ENCODE peak calls at places on chromosomes 13 and 19, in five cellular contexts. I is stimulated activated naive CD4-positive, alpha-beta T cell treated with Interleukin-2 at 50 U/mL for 16 hours; R is lower lobe of right lung; Q is posterior cingulate gyrus; V is activated T-helper 1 cell treated with anti-CD3 and anti-CD28 coated beads, Interleukin-12 subunit alpha, Interleukin-12 subunit beta, Interleukin-2, Interleukin-4 antibody, amounts not matched to agents 30 ng/mL and 10 ng/mL and 1 ng/mL, durations not matched to agents 14 hours and 24 hours and 36 hours. J is an unnamed sample.

GRCh38 chr13:97194473-97194872 is 27.7 kb upstream of the MBNL2 start:
- DNase-seq in Q (no peak), R (no peak), V (no peak), I (no peak), J (no peak)

GRCh38 chr19:11377237-11377636 is 2.8 kb downstream of the SWSAP1 start:
- DNase-seq in Q (no peak), I (no peak), V (no peak), R (no peak), J (no peak)

GRCh38 chr13:50685491-50685890 is 158.0 kb downstream of the DLEU7 start:
- DNase-seq in Q (peak), R (peak), V (no peak), I (no peak), J (no peak)

GRCh38 chr13:98406971-98407370 is 169.9 kb downstream of the STK24 start:
- DNase-seq in Q (no peak), I (no peak), V (no peak), R (no peak), J (no peak)

GRCh38 chr13:67880916-67881315 is 650.8 kb upstream of the PCDH9 start:
- DNase-seq in V (no peak), R (no peak), I (no peak), Q (no peak), J (no peak)

GRCh38 chr19:42032428-42032827 is 37.6 kb downstream of the GRIK5 start:
- DNase-seq in V (no peak), Q (no peak), I (no peak), R (no peak), J (no peak)

GRCh38 chr19:13055213-13056051 is 47.2 kb downstream of the LYL1 start:
- DNase-seq in Q (no peak), R (peak), I (no peak), V (no peak), J (no peak)

GRCh38 chr13:109651854-109652253 is 134.5 kb downstream of the IRS2 start:
- DNase-seq in V (no peak), R (no peak), I (no peak), Q (no peak), J (no peak)

GRCh38 chr13:39263531-39263930 is 225.3 kb downstream of the NHLRC3 start:
- DNase-seq in V (no peak), Q (no peak), I (no peak), R (no peak), J (no peak)

GRCh38 chr19:10260141-10260584 is 8.1 kb downstream of the MRPL4 start:
- DNase-seq in Q (peak), I (peak), V (peak), R (peak), J (no peak)

GRCh38 chr13:79245937-79246574 is 160.0 kb downstream of the RBM26 start:
- DNase-seq in R (no peak), Q (no peak), I (no peak), V (no peak), J (no peak)

GRCh38 chr19:13079542-13079986 is 23.1 kb downstream of the LYL1 start:
- DNase-seq in Q (no peak), V (no peak), I (no peak), R (peak), J (no peak)

GRCh38 chr13:40251343-40252032 is 415.0 kb downstream of the FOXO1 start:
- DNase-seq in I (no peak), Q (no peak), V (peak), R (no peak), J (no peak)

GRCh38 chr13:49214917-49215376 is 5.2 kb upstream of the MLNR start:
- DNase-seq in V (peak), I (peak), R (peak), Q (no peak), J (no peak)

GRCh38 chr13:38680912-38681311 is 6.0 kb upstream of the FREM2 start:
- DNase-seq in Q (no peak), I (no peak), V (no peak), R (no peak), J (no peak)

GRCh38 chr13:33800646-33801186 is 17.2 kb upstream of the RFC3 start:
- DNase-seq in V (no peak), Q (no peak), I (no peak), R (no peak), J (no peak)

GRCh38 chr19:2315818-2316353 is 7.9 kb upstream of the LINGO3 start:
- DNase-seq in I (no peak), R (peak), V (no peak), Q (peak), J (no peak)

GRCh38 chr19:8209111-8209964 is at the start of gene CERS4:
- DNase-seq in V (peak), R (peak), Q (peak), I (peak), J (no peak)

GRCh38 chr13:100512422-100512821 is 76.2 kb downstream of the GGACT start:
- DNase-seq in I (no peak), Q (no peak), R (no peak), V (no peak), J (no peak)

GRCh38 chr13:101875717-101876393 is 423.4 kb downstream of the ITGBL1 start:
- DNase-seq in R (no peak), Q (no peak), I (no peak), V (no peak), J (peak)

GRCh38 chr19:37362733-37363132 is 8.2 kb upstream of the ZNF527 start:
- DNase-seq in Q (no peak), R (no peak), V (no peak), I (no peak), J (no peak)

GRCh38 chr19:16262618-16263017 is 62.0 kb upstream of the KLF2 start:
- DNase-seq in I (no peak), V (no peak), R (no peak), Q (no peak), J (no peak)

GRCh38 chr13:50910483-50910805 is 853 bp downstream of the RNASEH2B start:
- DNase-seq in R (no peak), V (no peak), I (no peak), Q (no peak), J (no peak)

GRCh38 chr13:36516225-36516624 is 83.9 kb downstream of the CCNA1 start:
- DNase-seq in V (no peak), I (no peak), R (no peak), Q (no peak), J (no peak)

GRCh38 chr19:43439183-43440063 is 24.7 kb downstream of the TEX101 start:
- DNase-seq in V (peak), I (peak), Q (no peak), R (no peak), J (no peak)

GRCh38 chr13:71067164-71067815 is 799.7 kb downstream of the DACH1 start:
- DNase-seq in Q (no peak), V (no peak), R (no peak), I (no peak), J (no peak)

GRCh38 chr13:106096661-106097092 is 438.8 kb downstream of the EFNB2 start:
- DNase-seq in Q (no peak), V (no peak), I (no peak), R (no peak), J (no peak)

GRCh38 chr13:49240017-49240416 is 7.7 kb upstream of the CDADC1 start:
- DNase-seq in V (no peak), I (peak), Q (no peak), R (no peak), J (no peak)

GRCh38 chr13:43085545-43085944 is 62.2 kb downstream of the DNAJC15 start:
- DNase-seq in Q (no peak), V (no peak), R (no peak), I (no peak), J (peak)

GRCh38 chr13:23921451-23921888 is 24.2 kb upstream of the C1QTNF9B start:
- DNase-seq in V (peak), R (no peak), I (no peak), Q (no peak), J (no peak)

GRCh38 chr13:110346661-110347067 is 39.6 kb downstream of the COL4A2 start:
- DNase-seq in I (no peak), Q (no peak), V (no peak), R (no peak), J (no peak)

GRCh38 chr13:97030705-97031452 is 36.6 kb upstream of the OXGR1 start:
- DNase-seq in Q (no peak), I (no peak), V (no peak), R (no peak), J (no peak)

GRCh38 chr19:46537136-46538097 is 41.8 kb upstream of the PNMA8B start:
- DNase-seq in V (peak), I (peak), R (peak), Q (no peak), J (no peak)

GRCh38 chr13:114161644-114162532 is 17.2 kb upstream of the CFAP97D2 start:
- DNase-seq in V (no peak), Q (no peak), R (peak), I (no peak), J (no peak)

GRCh38 chr19:14477417-14478112 is 2.4 kb upstream of the PTGER1 start:
- DNase-seq in R (no peak), I (no peak), V (no peak), Q (no peak), J (no peak)

J was measured in Panc1.